ENCODE peak calls at places on chromosomes 1 and 21, in five cellular contexts. F, C, T, H and X are unnamed samples.

GRCh38 chr1:68511254-68511653 is 14.4 kb upstream of the DEPDC1 start:
- DNase-seq in F (no peak), C (no peak), T (no peak), H (no peak), X (no peak)

GRCh38 chr1:38941527-38942019 is at the start of gene RHBDL2:
- DNase-seq in F (peak), C (no peak), T (no peak), H (peak), X (peak)

GRCh38 chr1:177561436-177561835 is 390.7 kb downstream of the BRINP2 start:
- DNase-seq in F (no peak), C (no peak), T (no peak), H (no peak), X (no peak)

GRCh38 chr1:41846595-41846994 is 72.1 kb downstream of the HIVEP3 start:
- DNase-seq in F (no peak), C (no peak), T (no peak), H (no peak), X (peak)

GRCh38 chr1:32816676-32817158 is 441 bp downstream of the YARS1 start:
- DNase-seq in F (no peak), C (peak), T (no peak), H (peak), X (peak)

GRCh38 chr1:99558539-99558938 is 87.4 kb upstream of the PALMD start:
- DNase-seq in F (no peak), C (no peak), T (no peak), H (no peak), X (peak)

GRCh38 chr1:182259963-182260362 is 131.6 kb downstream of the GLUL start:
- DNase-seq in F (no peak), C (no peak), T (no peak), H (no peak), X (no peak)

GRCh38 chr1:223732993-223733798 is 20.9 kb downstream of the CAPN2 start:
- DNase-seq in F (no peak), C (no peak), T (no peak), H (no peak), X (peak)

GRCh38 chr21:38914531-38915385 is 109.0 kb downstream of the ETS2 start:
- DNase-seq in F (peak), C (peak), T (no peak), H (peak), X (peak)

GRCh38 chr1:187390157-187390556 is 561.4 kb downstream of the PLA2G4A start:
- DNase-seq in F (no peak), C (no peak), T (no peak), H (no peak), X (no peak)

GRCh38 chr1:89332461-89332860 is 31.4 kb upstream of the GBP6 start:
- DNase-seq in F (no peak), C (no peak), T (no peak), H (no peak), X (no peak)

GRCh38 chr1:15096293-15096692 is 57.3 kb upstream of the TMEM51 start:
- DNase-seq in F (no peak), C (no peak), T (no peak), H (no peak), X (no peak)

GRCh38 chr21:41048141-41048540 is 119.8 kb upstream of the BACE2 start:
- DNase-seq in F (no peak), C (no peak), T (no peak), H (no peak), X (no peak)

GRCh38 chr1:26368486-26368885 is 4.1 kb downstream of the ZNF683 start:
- DNase-seq in F (no peak), C (no peak), T (no peak), H (no peak), X (no peak)

GRCh38 chr21:45580181-45580575 is 37.9 kb upstream of the SLC19A1 start:
- DNase-seq in F (peak), C (no peak), T (no peak), H (peak), X (no peak)

GRCh38 chr1:12014141-12014981 is 4.9 kb upstream of the MIIP start:
- DNase-seq in F (no peak), C (no peak), T (no peak), H (no peak), X (peak)

GRCh38 chr1:36910886-36911540 is 123.3 kb downstream of the GRIK3 start:
- DNase-seq in F (no peak), C (no peak), T (no peak), H (no peak), X (no peak)
- H3K4me3 ChIP-seq in F (no peak), C (no peak), T (no peak), H (no peak), X (no peak)

GRCh38 chr1:63686696-63687095 is 87.1 kb upstream of the ROR1 start:
- DNase-seq in F (no peak), C (no peak), T (no peak), H (no peak), X (no peak)

GRCh38 chr1:63690966-63691365 is 82.9 kb upstream of the ROR1 start:
- DNase-seq in F (no peak), C (no peak), T (no peak), H (no peak), X (no peak)

GRCh38 chr1:63691672-63692425 is 82.0 kb upstream of the ROR1 start:
- DNase-seq in F (no peak), C (peak), T (no peak), H (peak), X (peak)

GRCh38 chr1:63683759-63684158 is 90.1 kb upstream of the ROR1 start:
- DNase-seq in F (no peak), C (no peak), T (no peak), H (no peak), X (no peak)

GRCh38 chr1:63688302-63688701 is 85.5 kb upstream of the ROR1 start:
- DNase-seq in F (no peak), C (no peak), T (no peak), H (no peak), X (peak)
- H3K4me3 ChIP-seq in F (no peak), C (no peak), T (no peak), H (no peak), X (no peak)

GRCh38 chr1:102241431-102242338 is 245.0 kb upstream of the OLFM3 start:
- DNase-seq in F (no peak), C (no peak), T (no peak), H (no peak), X (no peak)
- H3K4me3 ChIP-seq in F (no peak), C (no peak), T (no peak), H (no peak), X (no peak)

DNA sequence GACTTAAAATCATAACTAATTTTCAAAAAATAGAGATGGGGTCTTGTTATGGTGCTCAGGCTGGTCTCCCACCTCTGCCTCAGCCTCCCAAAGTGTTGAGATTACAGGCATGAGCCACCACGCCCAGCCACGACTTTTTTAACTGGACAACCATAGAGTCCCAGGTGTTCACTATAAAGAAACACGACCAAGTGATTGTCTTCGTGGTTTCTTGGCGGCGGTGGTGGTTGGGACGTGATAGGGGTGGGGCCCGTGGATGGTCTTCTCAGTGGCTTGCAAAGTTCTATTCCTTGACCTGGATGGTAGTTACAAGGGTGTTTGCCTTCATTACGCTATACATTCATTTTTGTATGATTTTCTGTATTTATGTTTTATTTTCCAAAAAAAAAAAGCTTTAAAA is 34.6 kb upstream of the COX20 start:
- DNase-seq in F (peak), C (no peak), T (no peak), H (no peak), X (no peak)
- H3K4me3 ChIP-seq in F (no peak), C (no peak), T (no peak), H (no peak), X (no peak)

GRCh38 chr1:172167801-172168596 is 252.5 kb upstream of the C1orf105 start:
- DNase-seq in F (no peak), C (no peak), T (no peak), H (peak), X (peak)
- H3K4me3 ChIP-seq in F (no peak), C (no peak), T (no peak), H (no peak), X (no peak)

GRCh38 chr1:202193614-202194327 is at the start of gene LGR6:
- DNase-seq in F (no peak), C (peak), T (no peak), H (no peak), X (no peak)

GRCh38 chr1:202189012-202189790 is 4.4 kb upstream of the LGR6 start:
- DNase-seq in F (peak), C (peak), T (no peak), H (peak), X (peak)

GRCh38 chr1:202194328-202194648 is 689 bp downstream of the LGR6 start:
- DNase-seq in F (no peak), C (no peak), T (no peak), H (no peak), X (no peak)

GRCh38 chr1:202189919-202190715 is 3.5 kb upstream of the LGR6 start:
- DNase-seq in F (no peak), C (peak), T (no peak), H (no peak), X (no peak)

DNA sequence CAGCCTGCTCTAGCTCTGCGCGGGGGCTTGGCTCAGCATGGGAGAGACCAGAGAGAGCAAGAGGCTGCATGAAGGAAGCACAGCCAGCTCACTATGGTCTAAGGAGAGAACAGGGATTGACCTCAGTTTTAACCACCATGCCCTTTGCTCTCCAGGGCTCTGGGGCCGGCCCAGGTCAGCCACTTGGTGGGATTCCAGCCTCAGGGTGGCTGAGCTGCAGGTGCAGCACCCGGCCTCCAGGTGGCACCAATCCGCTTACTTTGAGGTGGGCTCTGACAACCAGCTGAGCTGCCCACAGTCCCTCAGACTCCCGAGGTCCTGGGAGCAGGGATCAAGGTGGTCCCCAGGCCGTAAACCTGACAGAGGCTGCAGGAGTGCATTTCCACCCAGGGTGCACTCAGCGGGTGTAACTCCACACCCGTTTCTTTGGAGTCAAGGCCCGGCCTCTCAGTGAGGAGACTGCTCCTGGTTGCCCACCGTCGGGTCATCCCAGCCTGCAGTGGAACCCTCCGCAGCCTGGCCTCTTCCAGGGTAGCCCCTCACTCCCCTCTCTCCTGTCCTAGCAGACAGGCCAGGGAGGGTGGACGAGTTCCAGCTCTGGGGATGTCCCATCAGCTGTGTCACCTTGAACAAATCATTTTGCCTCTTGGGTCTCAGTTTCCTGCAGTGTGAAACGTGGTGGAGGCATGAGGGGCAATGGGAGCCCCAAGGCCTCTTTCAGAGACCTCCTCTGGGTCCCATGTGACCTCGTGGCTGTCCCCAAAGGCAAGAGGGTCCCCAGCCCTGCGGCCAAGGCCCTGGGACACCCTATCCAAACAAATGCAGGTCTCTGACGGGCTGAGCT is 607 bp upstream of the LGR6 start:
- DNase-seq in F (peak), C (peak), T (no peak), H (peak), X (peak)
- H3K4me3 ChIP-seq in F (no peak), C (peak), T (peak), H (peak), X (no peak)

DNA sequence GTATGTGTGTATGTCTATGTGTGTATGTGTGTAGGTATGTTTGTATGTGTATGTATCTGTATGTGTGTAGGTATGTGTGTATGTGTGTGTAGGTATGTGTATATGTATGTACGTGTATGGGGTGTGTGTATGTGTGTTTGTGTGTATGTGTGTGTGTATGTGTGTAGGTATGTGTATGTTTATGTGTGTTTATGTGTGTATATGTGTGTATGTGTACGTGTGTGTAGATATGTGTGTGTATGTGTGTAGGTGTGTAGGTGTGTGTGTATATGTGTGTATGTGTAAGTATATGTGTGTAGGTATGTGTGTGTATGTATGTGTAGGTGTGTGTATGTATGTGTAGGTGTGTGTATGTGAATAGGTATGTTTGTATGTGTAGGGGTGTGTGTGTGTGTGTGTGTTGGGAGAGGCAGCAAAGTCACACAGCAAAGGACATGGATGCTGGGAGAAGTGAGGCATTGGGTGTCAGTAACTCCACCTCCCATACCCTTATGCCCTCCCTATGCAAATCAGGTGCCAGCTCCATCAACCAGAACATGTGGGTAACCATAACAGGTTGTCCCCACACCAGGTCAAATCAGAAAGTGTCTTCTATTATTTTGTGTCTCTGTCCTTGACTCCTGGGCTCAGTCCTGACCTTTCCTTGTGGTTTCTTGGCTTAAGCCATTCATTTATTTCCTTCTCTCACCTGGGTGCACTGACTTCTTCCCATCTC is 15.0 kb upstream of the KCNAB2 start:
- DNase-seq in F (no peak), C (no peak), T (no peak), H (no peak), X (no peak)
- H3K4me3 ChIP-seq in F (no peak), C (no peak), T (no peak), H (no peak), X (no peak)

GRCh38 chr1:116377564-116378529 is 4.8 kb downstream of the ATP1A1 start:
- DNase-seq in F (peak), C (peak), T (no peak), H (peak), X (peak)
- H3K4me3 ChIP-seq in F (no peak), C (peak), T (peak), H (peak), X (peak)

DNA sequence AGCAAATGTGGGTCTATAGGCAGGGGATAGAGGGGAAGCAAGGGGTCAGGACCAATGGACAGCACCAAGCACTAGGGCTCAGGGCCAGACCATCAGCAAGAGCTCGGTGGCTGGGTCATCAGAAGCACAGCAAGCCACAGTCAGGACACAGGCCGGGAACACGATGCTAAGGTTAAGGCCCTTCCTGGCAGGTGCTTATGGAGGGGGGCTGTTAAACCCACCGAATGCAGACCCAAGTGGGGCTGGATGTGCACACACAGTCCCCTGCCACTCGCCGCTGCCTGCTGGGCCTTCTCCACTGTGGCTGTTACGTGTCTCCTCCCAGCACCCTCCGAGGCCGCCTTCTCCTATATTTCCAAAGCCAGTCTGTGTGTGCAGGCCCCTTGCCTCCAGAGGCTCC is 220.1 kb downstream of the TOMM20 start:
- DNase-seq in F (no peak), C (no peak), T (no peak), H (no peak), X (no peak)
- H3K4me3 ChIP-seq in F (no peak), C (no peak), T (no peak), H (no peak), X (no peak)